ENCODE peak calls at places on chromosomes 11 and 22, in five cellular contexts. M is heart left ventricle, Y is cardiac muscle cell, I is kidney, F is spleen. C is an unnamed sample. For H3K4me1, the result is how much of the 10 kb centered on the place peaks cover.

GRCh38 chr11:8503872-8504491 is 90.0 kb downstream of the STK33 start:
- DNase-seq in M (no peak), Y (no peak), I (no peak), F (no peak), C (peak)

GRCh38 chr22:50481440-50482106 is at the start of gene ADM2:
- DNase-seq in M (no peak), Y (peak), I (peak), F (peak), C (peak)

GRCh38 chr11:128940156-128940555 is 2.5 kb downstream of the TP53AIP1 start:
- DNase-seq in M (no peak), Y (no peak), I (no peak), F (no peak), C (no peak)

GRCh38 chr11:29124436-29124835 is 892.4 kb downstream of the KCNA4 start:
- DNase-seq in M (no peak), Y (no peak), I (no peak), F (no peak), C (no peak)

GRCh38 chr11:120031156-120031555 is 106.8 kb downstream of the TRIM29 start:
- DNase-seq in M (no peak), Y (no peak), I (no peak), F (no peak), C (no peak)

GRCh38 chr11:77725433-77725832 is 87.8 kb upstream of the CLNS1A start:
- DNase-seq in M (no peak), Y (no peak), I (no peak), F (no peak), C (no peak)

GRCh38 chr11:10895285-10895684 is 37.4 kb upstream of the ZBED5 start:
- DNase-seq in M (no peak), Y (no peak), I (no peak), F (no peak), C (no peak)

GRCh38 chr22:48884786-48885185 is 942.9 kb downstream of the BRD1 start:
- DNase-seq in M (no peak), Y (no peak), I (peak), F (peak), C (no peak)

GRCh38 chr11:45847908-45848316 is 637 bp downstream of the CRY2 start:
- DNase-seq in M (peak), Y (peak), I (peak), F (peak), C (peak)

GRCh38 chr11:44174846-44175245 is 79.4 kb downstream of the EXT2 start:
- DNase-seq in M (no peak), Y (no peak), I (no peak), F (no peak), C (no peak)

GRCh38 chr11:78646564-78647185 is 72.0 kb upstream of the NARS2 start:
- DNase-seq in M (no peak), Y (peak), I (no peak), F (no peak), C (peak)

GRCh38 chr11:131688056-131688693 is 317.8 kb downstream of the NTM start:
- DNase-seq in M (peak), Y (peak), I (peak), F (no peak), C (peak)

GRCh38 chr22:29267858-29268510 is at the start of the genes EWSR1 and RHBDD3:
- DNase-seq in M (peak), Y (peak), I (peak), F (peak), C (peak)

GRCh38 chr11:100682247-100682969 is 4.7 kb upstream of the ARHGAP42 start:
- DNase-seq in M (no peak), Y (peak), I (no peak), F (no peak), C (no peak)

GRCh38 chr22:41526802-41527799 is 17.2 kb downstream of the POLR3H start:
- DNase-seq in M (no peak), Y (peak), I (no peak), F (peak), C (peak)

GRCh38 chr11:95585071-95585751 is 204.4 kb downstream of the FAM76B start:
- DNase-seq in M (no peak), Y (no peak), I (no peak), F (no peak), C (no peak)

GRCh38 chr11:126133902-126134301 is 71.2 kb upstream of the CDON start:
- DNase-seq in M (no peak), Y (no peak), I (no peak), F (peak), C (no peak)

GRCh38 chr11:65417221-65417701 is 5.3 kb upstream of the NEAT1 start:
- DNase-seq in M (peak), Y (peak), I (peak), F (peak), C (peak)

GRCh38 chr11:76620471-76620870 is 50.1 kb downstream of the LRRC32 start:
- DNase-seq in M (no peak), Y (peak), I (no peak), F (no peak), C (no peak)

GRCh38 chr11:44082645-44083044 is 12.8 kb upstream of the EXT2 start:
- DNase-seq in M (no peak), Y (no peak), I (no peak), F (no peak), C (no peak)

GRCh38 chr22:30210235-30210831 is 36.2 kb downstream of the LIF start:
- DNase-seq in M (no peak), Y (peak), I (no peak), F (peak), C (no peak)

GRCh38 chr11:111510311-111510710 is 1.9 kb downstream of the BTG4 start:
- DNase-seq in M (no peak), Y (no peak), I (no peak), F (no peak), C (no peak)

GRCh38 chr11:62193954-62194353 is 3.9 kb downstream of the SCGB1D1 start:
- DNase-seq in M (no peak), Y (peak), I (no peak), F (no peak), C (no peak)

DNA sequence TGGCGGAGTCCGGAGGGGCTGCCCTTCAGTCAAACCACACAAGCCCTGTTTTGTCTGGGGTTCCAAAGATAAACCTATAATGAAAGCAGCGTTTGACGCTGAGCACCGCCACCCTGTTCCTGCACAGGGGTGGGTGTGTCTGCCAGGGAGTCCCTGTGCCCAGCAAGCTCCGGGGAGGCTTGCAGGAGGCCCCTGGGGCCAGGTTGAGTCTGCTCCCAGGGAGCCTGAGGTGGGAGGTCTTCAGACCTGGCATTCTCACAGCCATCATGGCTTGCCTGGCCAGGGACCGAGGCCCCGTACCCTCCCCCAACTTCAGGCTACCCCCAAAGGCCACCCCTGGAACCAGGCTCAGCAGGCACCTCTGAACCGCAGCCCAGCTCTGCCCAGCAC is 89.0 kb upstream of the KCNQ1OT1 start:
- DNase-seq in M (no peak), Y (no peak), I (peak), F (peak), C (peak)
- H3K4me1 ChIP-seq in M (under half), Y (under half), I (under half), F (under half), C (under half)

GRCh38 chr11:24747275-24748251 is 250.7 kb downstream of the LUZP2 start:
- DNase-seq in M (no peak), Y (no peak), I (no peak), F (no peak), C (no peak)
- H3K27ac ChIP-seq in M (no peak), Y (no peak), I (no peak), F (no peak), C (no peak)

GRCh38 chr11:3773180-3773579 is 24.2 kb downstream of the NUP98 start:
- DNase-seq in M (no peak), Y (no peak), I (no peak), F (no peak), C (no peak)
- H3K4me1 ChIP-seq in M (under half), Y (under half), I (under half), F (under half), C (under half)

GRCh38 chr11:75467311-75467710 is 34.3 kb upstream of the KLHL35 start:
- DNase-seq in M (no peak), Y (no peak), I (no peak), F (peak), C (no peak)

GRCh38 chr11:75465701-75466531 is 32.9 kb upstream of the KLHL35 start:
- DNase-seq in M (no peak), Y (peak), I (peak), F (peak), C (no peak)

GRCh38 chr11:75468534-75469340 is 35.7 kb upstream of the KLHL35 start:
- DNase-seq in M (peak), Y (peak), I (peak), F (peak), C (peak)

GRCh38 chr11:75469785-75470405 is 36.9 kb upstream of the KLHL35 start:
- DNase-seq in M (no peak), Y (no peak), I (peak), F (no peak), C (no peak)

GRCh38 chr11:75467881-75468280 is 34.9 kb upstream of the KLHL35 start:
- DNase-seq in M (no peak), Y (no peak), I (no peak), F (peak), C (no peak)
- H3K27ac ChIP-seq in M (no peak), Y (no peak), I (no peak), F (peak), C (no peak)

DNA sequence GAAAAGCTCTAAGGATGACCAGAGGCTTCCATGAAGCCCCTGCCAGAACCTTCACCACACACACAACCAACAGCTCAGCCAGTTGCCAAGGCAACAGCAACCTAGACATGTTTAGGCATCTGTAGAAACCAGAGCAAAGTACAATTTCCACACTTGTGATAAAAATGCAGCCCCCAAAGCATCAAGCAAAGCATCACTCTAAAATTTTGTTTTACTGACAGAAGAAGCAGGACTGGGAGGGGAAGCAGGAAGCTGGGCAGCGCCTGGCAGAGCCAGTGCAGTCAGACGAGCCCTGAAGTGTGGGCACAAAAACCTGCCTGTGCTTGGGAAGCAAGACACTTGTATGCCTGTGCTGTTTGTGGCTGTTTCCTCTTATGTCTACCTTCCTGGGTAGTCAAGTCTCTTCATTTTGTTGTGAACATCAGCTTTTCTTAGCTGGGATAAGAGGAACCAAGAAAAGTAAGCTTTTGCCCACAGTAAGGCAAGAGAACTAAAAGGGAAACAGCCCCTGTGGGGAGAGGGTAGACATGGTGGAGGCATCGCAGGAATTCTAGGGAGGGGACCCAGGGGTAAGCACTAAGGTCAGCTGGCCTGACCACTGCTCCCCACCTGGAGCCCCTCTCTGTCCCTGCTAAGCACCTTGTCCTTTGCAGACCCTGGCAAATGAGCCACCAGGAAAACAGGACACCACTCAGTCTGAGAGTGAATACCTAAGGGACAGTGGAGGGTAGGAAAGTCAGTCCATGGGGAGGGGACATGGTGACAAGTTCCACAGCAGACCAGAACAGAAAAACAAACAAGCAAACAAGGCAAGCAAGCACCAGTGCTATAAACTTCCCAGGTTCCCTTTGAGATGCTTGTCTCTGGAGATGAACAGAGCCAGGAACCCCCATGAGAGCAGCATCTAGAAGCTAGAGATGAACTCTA is 13.4 kb downstream of the PACSIN2 start:
- DNase-seq in M (no peak), Y (peak), I (no peak), F (no peak), C (no peak)
- H3K4me1 ChIP-seq in M (under half), Y (under half), I (under half), F (under half), C (half or more)

GRCh38 chr11:19686234-19686633 is 26.4 kb upstream of the NAV2 start:
- DNase-seq in M (no peak), Y (no peak), I (no peak), F (no peak), C (no peak)

GRCh38 chr11:19679952-19680823 is 32.4 kb upstream of the NAV2 start:
- DNase-seq in M (peak), Y (peak), I (peak), F (no peak), C (peak)

GRCh38 chr11:19683862-19684491 is 28.7 kb upstream of the NAV2 start:
- DNase-seq in M (no peak), Y (no peak), I (no peak), F (no peak), C (no peak)

GRCh38 chr11:19680824-19681368 is 31.7 kb upstream of the NAV2 start:
- DNase-seq in M (no peak), Y (no peak), I (no peak), F (no peak), C (no peak)

GRCh38 chr11:19683141-19683805 is 29.4 kb upstream of the NAV2 start:
- DNase-seq in M (peak), Y (no peak), I (peak), F (no peak), C (peak)
- H3K27ac ChIP-seq in M (peak), Y (no peak), I (peak), F (no peak), C (peak)

C was measured in transverse colon.